ENCODE peak calls at places on chromosome 20, in ten cellular contexts. A, N, K, B, Z, Q, S, F, R and J are unnamed samples.

GRCh38 chr20:34791289-34792020 is 34.0 kb downstream of the NCOA6 start:
- DNase-seq in A (no peak), F (no peak), Q (no peak), R (no peak), N (peak; percentile 42), B (peak; percentile 27), Z (no peak), K (no peak), S (no peak), J (no peak)

GRCh38 chr20:3374296-3374695 is 33.2 kb downstream of the DNAAF9 start:
- DNase-seq in Q (no peak), A (no peak), N (no peak), B (no peak), F (no peak), Z (no peak), S (no peak), R (no peak), K (no peak), J (no peak)

GRCh38 chr20:38342196-38342595 is 4.1 kb upstream of the LBP start:
- DNase-seq in B (no peak), F (no peak), S (no peak), A (no peak), N (no peak), R (no peak), Z (no peak), Q (no peak), K (no peak), J (no peak)

GRCh38 chr20:9408422-9409300 is 105.7 kb upstream of the LAMP5 start:
- DNase-seq in Q (no peak), S (no peak), K (no peak), N (peak; percentile 95), A (no peak), B (no peak), F (no peak), R (no peak), Z (no peak), J (no peak)

GRCh38 chr20:41182296-41183212 is 45.2 kb downstream of the PLCG1 start:
- DNase-seq in R (no peak), Q (no peak), Z (no peak), S (no peak), B (no peak), K (no peak), A (no peak), N (no peak), F (no peak), J (no peak)

GRCh38 chr20:34062651-34063482 is 49.2 kb downstream of the EIF2S2 start:
- DNase-seq in A (no peak), Q (no peak), F (no peak), R (no peak), N (peak; percentile 48), S (no peak), K (no peak), B (no peak), Z (no peak), J (no peak)

GRCh38 chr20:48094944-48095343 is 309.7 kb upstream of the SULF2 start:
- DNase-seq in K (no peak), A (no peak), S (no peak), F (no peak), N (no peak), B (no peak), Z (no peak), R (no peak), Q (no peak), J (no peak)

GRCh38 chr20:17673082-17673481 is 9.0 kb downstream of the RRBP1 start:
- DNase-seq in B (no peak), F (no peak), S (no peak), R (no peak), A (no peak), Q (no peak), Z (no peak), K (no peak), N (no peak), J (no peak)

GRCh38 chr20:8121666-8122065 is 10.4 kb upstream of the PLCB1 start:
- DNase-seq in Z (no peak), F (no peak), A (no peak), R (no peak), N (no peak), B (no peak), S (no peak), Q (no peak), K (no peak), J (no peak)

DNA sequence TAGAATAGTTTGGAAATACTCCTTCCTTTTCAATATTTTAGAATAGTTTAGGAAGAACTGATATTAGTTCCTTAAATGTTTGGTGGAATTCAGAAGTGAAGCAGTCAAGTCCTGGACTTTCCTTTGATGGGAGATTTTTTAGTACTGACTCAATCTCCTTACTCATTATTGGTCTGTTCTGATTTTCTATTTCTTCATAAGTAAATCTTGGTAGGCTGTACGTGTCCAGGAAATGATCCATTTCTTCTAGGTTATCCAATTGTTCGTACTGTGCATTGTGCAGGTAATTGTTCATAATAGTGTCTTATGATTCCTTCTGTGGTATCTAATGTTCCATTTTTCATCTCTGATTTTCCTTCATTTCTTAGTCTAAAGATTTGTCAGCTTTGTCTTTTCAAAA is 138.9 kb downstream of the SYCP2 start:
- DNase-seq in Q (no peak), S (no peak), A (no peak), F (no peak), Z (no peak), R (no peak), B (no peak), N (no peak), K (no peak), J (no peak)
- H3K9me3 ChIP-seq in Q (no peaks in the 10 kb centered on the region), S (peaks cover 41% of the 10 kb centered on the region), A (peaks cover 39% of the 10 kb centered on the region), F (peaks cover 30% of the 10 kb centered on the region), Z (peaks cover 42% of the 10 kb centered on the region), R (no peaks in the 10 kb centered on the region), B (peaks cover 12% of the 10 kb centered on the region), N (no peaks in the 10 kb centered on the region), K (peaks cover 4% of the 10 kb centered on the region), J (peaks cover 7% of the 10 kb centered on the region)

DNA sequence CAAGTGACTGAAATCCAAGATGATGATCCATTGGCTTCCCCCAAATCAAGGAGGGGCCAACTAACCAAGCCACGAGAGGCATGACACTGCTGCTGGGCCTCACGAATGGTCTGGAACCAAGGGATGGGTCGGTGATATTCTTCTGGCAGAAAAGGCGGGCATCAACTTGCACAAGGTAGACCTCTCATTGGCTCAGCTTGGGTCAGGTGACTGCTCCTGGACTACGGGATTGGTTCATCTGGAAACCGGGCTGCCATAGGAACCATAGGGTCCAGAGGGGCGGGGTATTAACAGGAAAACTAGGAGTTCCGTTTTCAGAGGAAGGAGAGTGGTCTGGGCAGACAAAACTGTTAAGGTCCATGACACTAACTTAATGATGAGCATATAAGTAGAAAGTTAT is 100.9 kb downstream of the TFAP2C start:
- DNase-seq in B (no peak), N (no peak), R (no peak), S (no peak), F (no peak), A (no peak), Z (no peak), Q (no peak), K (no peak), J (no peak)
- H3K9me3 ChIP-seq in B (no peaks in the 10 kb centered on the region), N (no peaks in the 10 kb centered on the region), R (no peaks in the 10 kb centered on the region), S (no peaks in the 10 kb centered on the region), F (no peaks in the 10 kb centered on the region), A (no peaks in the 10 kb centered on the region), Z (no peaks in the 10 kb centered on the region), Q (no peaks in the 10 kb centered on the region), K (no peaks in the 10 kb centered on the region), J (no peaks in the 10 kb centered on the region)

DNA sequence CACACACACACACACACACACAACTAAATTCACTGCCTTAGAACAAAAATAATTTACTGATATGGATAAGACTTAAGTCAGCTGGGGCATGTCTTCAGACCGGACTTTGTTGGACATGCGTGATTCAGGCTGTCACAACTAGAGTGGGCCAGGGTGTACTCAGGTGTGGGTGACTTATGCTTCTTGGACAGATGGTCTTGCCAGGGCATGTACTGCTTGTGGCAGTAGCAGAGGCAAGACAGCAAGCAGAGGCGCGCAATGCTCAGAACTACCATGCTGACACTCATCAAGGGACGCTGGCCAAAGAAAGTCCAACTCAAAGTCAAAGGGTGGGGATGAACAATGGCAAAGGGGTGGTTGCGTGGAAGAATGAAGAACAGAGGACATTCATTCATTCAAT is 437.5 kb downstream of the CBLN4 start:
- DNase-seq in Z (no peak), R (no peak), F (no peak), N (no peak), B (no peak), K (no peak), A (no peak), S (no peak), Q (no peak), J (no peak)
- H3K9me3 ChIP-seq in Z (no peaks in the 10 kb centered on the region), R (no peaks in the 10 kb centered on the region), F (no peaks in the 10 kb centered on the region), N (no peaks in the 10 kb centered on the region), B (no peaks in the 10 kb centered on the region), K (no peaks in the 10 kb centered on the region), A (no peaks in the 10 kb centered on the region), S (no peaks in the 10 kb centered on the region), Q (no peaks in the 10 kb centered on the region), J (peaks cover 4% of the 10 kb centered on the region)

GRCh38 chr20:31475472-31476312 is 604 bp downstream of the REM1 start:
- DNase-seq in Q (no peak), A (no peak), Z (no peak), N (no peak), B (no peak), R (no peak), K (no peak), F (no peak), S (no peak), J (no peak)

GRCh38 chr20:31475032-31475431 is at the start of the genes DEFB124 and REM1:
- DNase-seq in R (peak; percentile 16), Q (no peak), N (no peak), F (peak; percentile 59), S (peak; percentile 59), A (peak; percentile 44), B (peak; percentile 43), K (peak; percentile 56), Z (peak; percentile 72), J (no peak)

GRCh38 chr20:31476313-31476623 is 1.2 kb downstream of the REM1 start:
- DNase-seq in B (no peak), R (no peak), N (no peak), Z (no peak), S (no peak), F (no peak), Q (no peak), A (no peak), K (no peak), J (no peak)

GRCh38 chr20:31474097-31474436 is 860 bp downstream of the DEFB124 start:
- DNase-seq in Z (no peak), F (no peak), N (no peak), R (no peak), A (no peak), K (no peak), B (no peak), Q (no peak), S (no peak), J (no peak)

GRCh38 chr20:31476648-31477220 is 1.6 kb downstream of the REM1 start:
- DNase-seq in K (no peak), N (no peak), Z (peak; percentile 32), R (no peak), S (no peak), Q (no peak), F (no peak), A (no peak), B (no peak), J (no peak)
- H3K9me3 ChIP-seq in K (no peaks in the 10 kb centered on the region), N (no peaks in the 10 kb centered on the region), Z (no peaks in the 10 kb centered on the region), R (no peaks in the 10 kb centered on the region), S (no peaks in the 10 kb centered on the region), Q (no peaks in the 10 kb centered on the region), F (no peaks in the 10 kb centered on the region), A (no peaks in the 10 kb centered on the region), B (no peaks in the 10 kb centered on the region), J (no peaks in the 10 kb centered on the region)

GRCh38 chr20:39660965-39661364 is 698.8 kb downstream of the DHX35 start:
- DNase-seq in Q (no peak), S (no peak), N (peak; percentile 14), Z (no peak), F (no peak), K (no peak), R (no peak), A (no peak), B (no peak), J (no peak)
- H3K9me3 ChIP-seq in Q (no peaks in the 10 kb centered on the region), S (no peaks in the 10 kb centered on the region), N (no peaks in the 10 kb centered on the region), Z (peaks cover 5% of the 10 kb centered on the region), F (no peaks in the 10 kb centered on the region), K (no peaks in the 10 kb centered on the region), R (no peaks in the 10 kb centered on the region), A (no peaks in the 10 kb centered on the region), B (no peaks in the 10 kb centered on the region), J (no peaks in the 10 kb centered on the region)

GRCh38 chr20:49282584-49283171 is 4.8 kb upstream of the ZNFX1 start:
- DNase-seq in B (no peak), Q (no peak), F (no peak), N (no peak), S (no peak), K (no peak), A (no peak), Z (no peak), R (no peak), J (no peak)
- H3K9me3 ChIP-seq in B (peaks cover 32% of the 10 kb centered on the region), Q (no peaks in the 10 kb centered on the region), F (peaks cover 15% of the 10 kb centered on the region), N (peaks cover 16% of the 10 kb centered on the region), S (peaks cover 64% of the 10 kb centered on the region), K (peaks cover 4% of the 10 kb centered on the region), A (peaks cover 48% of the 10 kb centered on the region), Z (peaks cover 77% of the 10 kb centered on the region), R (peaks cover 35% of the 10 kb centered on the region), J (peaks cover 77% of the 10 kb centered on the region)